ENCODE peak calls at places on chromosomes 5 and 9, in nine cellular contexts. C is fibroblast of lung, U is BJ, O is ascending aorta, X is ovary, A is OCI-LY7, Y is stomach, N is GM12878, J is heart left ventricle. Q is an unnamed sample.

GRCh38 chr9:127844821-127845359 is 9.6 kb downstream of the ENG start:
- DNase-seq in C (peak; percentile 55), U (no peak), O (no peak), X (no peak), A (no peak), Y (no peak), N (no peak), J (peak; percentile 79), Q (no peak)

GRCh38 chr5:127192836-127193341 is 97.7 kb upstream of the MEGF10 start:
- DNase-seq in C (no peak), U (no peak), O (no peak), X (no peak), A (no peak), Y (no peak), N (no peak), J (no peak), Q (no peak)

GRCh38 chr5:19927919-19928318 is 60.1 kb downstream of the CDH18 start:
- DNase-seq in C (no peak), U (no peak), O (no peak), X (no peak), A (no peak), Y (no peak), N (no peak), J (no peak), Q (no peak)

GRCh38 chr5:65209341-65209740 is 272.4 kb downstream of the ADAMTS6 start:
- DNase-seq in C (peak; percentile 96), U (peak; percentile 90), O (no peak), X (no peak), A (no peak), Y (no peak), N (no peak), J (no peak), Q (no peak)

GRCh38 chr9:71968541-71969090 is 57.2 kb downstream of the C9orf85 start:
- DNase-seq in C (no peak), U (no peak), O (no peak), X (no peak), A (no peak), Y (no peak), N (no peak), J (no peak), Q (no peak)

GRCh38 chr9:130987738-130988399 is 21.1 kb upstream of the LAMC3 start:
- DNase-seq in C (no peak), U (no peak), O (no peak), X (no peak), A (no peak), Y (no peak), N (no peak), J (no peak), Q (no peak)

GRCh38 chr9:133973791-133974630 is 18.1 kb downstream of the VAV2 start:
- DNase-seq in C (no peak), U (no peak), O (no peak), X (no peak), A (no peak), Y (peak; percentile 65), N (no peak), J (peak; percentile 9), Q (no peak)

GRCh38 chr9:105258225-105258737 is 13.8 kb downstream of the SLC44A1 start:
- DNase-seq in C (no peak), U (no peak), O (no peak), X (no peak), A (peak; percentile 18), Y (no peak), N (no peak), J (no peak), Q (no peak)

GRCh38 chr9:89807682-89808075 is 202.9 kb downstream of the GADD45G start:
- DNase-seq in C (no peak), U (no peak), O (no peak), X (no peak), A (no peak), Y (no peak), N (no peak), J (no peak), Q (no peak)

GRCh38 chr9:76634356-76635054 is 129.7 kb upstream of the PCA3 start:
- DNase-seq in C (peak; percentile 86), U (no peak), O (no peak), X (no peak), A (no peak), Y (no peak), N (no peak), J (no peak), Q (no peak)

GRCh38 chr5:86118542-86118941 is 499.2 kb upstream of the COX7C start:
- DNase-seq in C (no peak), U (no peak), O (no peak), X (no peak), A (peak; percentile 10), Y (no peak), N (no peak), J (no peak), Q (no peak)

GRCh38 chr5:57692582-57693487 is 210.2 kb upstream of the ACTBL2 start:
- DNase-seq in C (peak; percentile 95), U (peak; percentile 76), O (peak; percentile 92), X (peak; percentile 59), A (no peak), Y (peak; percentile 56), N (no peak), J (peak; percentile 87), Q (no peak)

GRCh38 chr9:134591573-134591981 is 50.0 kb upstream of the COL5A1 start:
- DNase-seq in C (peak; percentile 55), U (peak; percentile 55), O (peak; percentile 35), X (no peak), A (no peak), Y (no peak), N (no peak), J (peak; percentile 52), Q (no peak)

GRCh38 chr9:135960328-135961276 is 571 bp downstream of the UBAC1 start:
- DNase-seq in C (no peak), U (no peak), O (no peak), X (peak; percentile 37), A (no peak), Y (peak; percentile 35), N (no peak), J (no peak), Q (no peak)

GRCh38 chr5:138454121-138454520 is 11.2 kb upstream of the EGR1 start:
- DNase-seq in C (no peak), U (no peak), O (no peak), X (no peak), A (no peak), Y (no peak), N (no peak), J (no peak), Q (no peak)

GRCh38 chr5:111173476-111173875 is 50.7 kb upstream of the CAMK4 start:
- DNase-seq in C (peak; percentile 63), U (no peak), O (no peak), X (no peak), A (no peak), Y (no peak), N (no peak), J (no peak), Q (no peak)

GRCh38 chr9:115202960-115203751 is 85.2 kb upstream of the TNC start:
- DNase-seq in C (peak; percentile 87), U (peak; percentile 89), O (no peak), X (no peak), A (no peak), Y (no peak), N (no peak), J (peak; percentile 66), Q (no peak)

GRCh38 chr5:168734657-168735344 is 155.6 kb upstream of the PANK3 start:
- DNase-seq in C (peak; percentile 20), U (no peak), O (peak; percentile 89), X (no peak), A (no peak), Y (no peak), N (no peak), J (no peak), Q (no peak)

GRCh38 chr9:93713716-93714115 is 137.3 kb downstream of the PHF2 start:
- DNase-seq in C (no peak), U (no peak), O (peak; percentile 15), X (no peak), A (no peak), Y (no peak), N (no peak), J (no peak), Q (no peak)

GRCh38 chr9:93711002-93711401 is 134.6 kb downstream of the PHF2 start:
- DNase-seq in C (no peak), U (no peak), O (no peak), X (no peak), A (no peak), Y (no peak), N (no peak), J (no peak), Q (no peak)

GRCh38 chr9:93710370-93710723 is 134.0 kb downstream of the PHF2 start:
- DNase-seq in C (no peak), U (no peak), O (no peak), X (no peak), A (no peak), Y (no peak), N (no peak), J (no peak), Q (no peak)

GRCh38 chr9:93709600-93710369 is 133.4 kb downstream of the PHF2 start:
- DNase-seq in C (no peak), U (no peak), O (peak; percentile 31), X (no peak), A (no peak), Y (no peak), N (no peak), J (no peak), Q (no peak)

DNA sequence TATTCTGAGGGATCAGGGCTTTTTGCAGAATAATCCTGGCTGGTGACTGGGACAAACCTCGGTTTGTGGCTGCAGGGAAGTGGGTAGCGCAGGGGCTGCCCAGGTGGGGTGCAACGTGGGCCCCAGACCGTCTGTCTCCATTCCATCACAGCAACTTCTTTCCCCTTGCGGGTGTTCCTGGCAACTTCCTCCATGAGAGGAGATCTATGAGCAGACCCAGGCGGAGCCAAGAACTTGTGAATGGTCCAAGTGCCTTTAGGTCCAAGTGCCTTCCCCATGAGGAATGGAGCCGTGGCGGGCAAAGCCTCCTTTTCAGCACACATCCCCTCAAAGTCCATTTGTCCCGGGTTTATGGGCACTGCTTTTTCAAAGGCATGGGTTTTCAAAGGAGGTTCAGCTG is 136.5 kb downstream of the PHF2 start:
- DNase-seq in C (no peak), U (no peak), O (peak; percentile 25), X (no peak), A (no peak), Y (no peak), N (no peak), J (no peak), Q (no peak)
- H3K4me3 ChIP-seq in C (no peak overlapping the region), U (no peak overlapping the region), O (no peak overlapping the region), X (no peak overlapping the region), A (no peak overlapping the region), Y (no peak overlapping the region), N (no peak overlapping the region), J (no peak overlapping the region), Q (no peak overlapping the region)

GRCh38 chr9:35835216-35835604 is 6.2 kb downstream of the TMEM8B start:
- DNase-seq in C (no peak), U (no peak), O (no peak), X (no peak), A (peak; percentile 43), Y (peak; percentile 36), N (no peak), J (no peak), Q (no peak)
- TF ChIP-seq CTCF in C (peak; percentile 34), U (peak; percentile 29), O (no peak), X (no peak), A (peak; percentile 76), Y (no peak), N (peak; percentile 28), J (no peak), Q (no peak)

GRCh38 chr9:109086221-109086620 is 33.5 kb downstream of the TMEM245 start:
- DNase-seq in C (peak; percentile 16), U (no peak), O (no peak), X (no peak), A (no peak), Y (no peak), N (peak; percentile 38), J (no peak), Q (no peak)
- H3K36me3 ChIP-seq in C (peaks cover 8% of the 10 kb centered on the region), U (peaks cover 2% of the 10 kb centered on the region), O (peaks cover 15% of the 10 kb centered on the region), X (no peaks in the 10 kb centered on the region), A (peaks cover 95% of the 10 kb centered on the region), Y (peaks cover 62% of the 10 kb centered on the region), N (peaks cover 5% of the 10 kb centered on the region), J (peaks cover 4% of the 10 kb centered on the region), Q (peaks cover 29% of the 10 kb centered on the region)

GRCh38 chr9:96777539-96777864 is 385 bp downstream of the ZNF510 start:
- DNase-seq in C (no peak), U (no peak), O (no peak), X (no peak), A (no peak), Y (no peak), N (no peak), J (no peak), Q (no peak)
- H3K4me3 ChIP-seq in C (peak overlapping the region; percentile 89), U (peak overlapping the region; percentile 68), O (peak overlapping the region; percentile 73), X (peak overlapping the region; percentile 50), A (peak overlapping the region; percentile 74), Y (peak overlapping the region; percentile 99), N (peak overlapping the region; percentile 83), J (peak overlapping the region; percentile 54), Q (peak overlapping the region; percentile 54)